ENCODE peak calls at places on chromosomes 7 and 10, in five cellular contexts. C, O, Y, S and B are unnamed samples.

GRCh38 chr10:73965890-73966768 is 31.8 kb upstream of the VCL start:
- DNase-seq in S (peak), Y (peak), O (peak), C (peak), B (peak)

GRCh38 chr7:31373337-31374289 is 33.1 kb upstream of the NEUROD6 start:
- DNase-seq in C (no peak), O (peak), S (no peak), Y (peak), B (peak)

GRCh38 chr10:84194424-84195043 is at the start of gene CDHR1:
- DNase-seq in Y (peak), O (no peak), S (peak), C (no peak), B (peak)

GRCh38 chr7:538764-539685 is 19.4 kb upstream of the PDGFA start:
- DNase-seq in C (no peak), O (no peak), Y (no peak), S (no peak), B (no peak)

GRCh38 chr7:121562274-121562673 is 166.2 kb upstream of the FAM3C start:
- DNase-seq in Y (no peak), S (no peak), C (no peak), O (peak), B (no peak)

GRCh38 chr10:90276894-90277447 is 575.6 kb downstream of the KIF20B start:
- DNase-seq in O (no peak), S (no peak), Y (no peak), C (no peak), B (no peak)

GRCh38 chr10:8054498-8055407 is at the start of gene GATA3:
- DNase-seq in O (peak), C (no peak), Y (peak), S (no peak), B (peak)

GRCh38 chr7:832968-833424 is 720 bp downstream of the SUN1 start:
- DNase-seq in O (no peak), S (peak), C (no peak), Y (no peak), B (no peak)

GRCh38 chr10:119479048-119479394 is 63.5 kb downstream of the RGS10 start:
- DNase-seq in Y (no peak), O (no peak), C (no peak), S (peak), B (no peak)

GRCh38 chr7:75984130-75985008 is 10.0 kb downstream of the TMEM120A start:
- DNase-seq in S (no peak), Y (peak), C (no peak), O (no peak), B (no peak)

GRCh38 chr10:75395955-75396860 is 5.4 kb downstream of the ZNF503 start:
- DNase-seq in Y (peak), C (peak), S (no peak), O (no peak), B (peak)

GRCh38 chr10:137031-137430 is 1.8 kb downstream of the ZMYND11 start:
- DNase-seq in Y (no peak), C (no peak), S (no peak), O (peak), B (no peak)

GRCh38 chr10:50634479-50634878 is 10.7 kb upstream of the SGMS1 start:
- DNase-seq in C (no peak), Y (no peak), O (no peak), S (no peak), B (no peak)

GRCh38 chr7:30470783-30471182 is 7.8 kb downstream of the NOD1 start:
- DNase-seq in Y (peak), C (peak), O (peak), S (peak), B (peak)

GRCh38 chr7:41695661-41696322 is 7.1 kb downstream of the INHBA start:
- DNase-seq in S (no peak), O (peak), C (no peak), Y (peak), B (no peak)

GRCh38 chr7:15764010-15764409 is 77.5 kb upstream of the MEOX2 start:
- DNase-seq in S (no peak), C (no peak), Y (no peak), O (no peak), B (no peak)

GRCh38 chr10:73991846-73992245 is 6.1 kb upstream of the VCL start:
- DNase-seq in Y (peak), C (no peak), S (no peak), O (no peak), B (no peak)

GRCh38 chr10:80104066-80104926 is 25.8 kb downstream of the TMEM254 start:
- DNase-seq in C (peak), Y (no peak), O (peak), S (no peak), B (no peak)

GRCh38 chr10:124093076-124093773 is at the start of gene CHST15:
- DNase-seq in Y (peak), O (no peak), C (no peak), S (peak), B (peak)

GRCh38 chr10:124092270-124093075 is 925 bp downstream of the CHST15 start:
- DNase-seq in O (no peak), S (peak), C (peak), Y (peak), B (peak)

GRCh38 chr10:124089859-124090258 is 3.5 kb downstream of the CHST15 start:
- DNase-seq in C (no peak), Y (no peak), S (peak), O (no peak), B (no peak)

GRCh38 chr10:124090630-124091209 is 2.7 kb downstream of the CHST15 start:
- DNase-seq in O (no peak), C (no peak), S (no peak), Y (no peak), B (no peak)

DNA sequence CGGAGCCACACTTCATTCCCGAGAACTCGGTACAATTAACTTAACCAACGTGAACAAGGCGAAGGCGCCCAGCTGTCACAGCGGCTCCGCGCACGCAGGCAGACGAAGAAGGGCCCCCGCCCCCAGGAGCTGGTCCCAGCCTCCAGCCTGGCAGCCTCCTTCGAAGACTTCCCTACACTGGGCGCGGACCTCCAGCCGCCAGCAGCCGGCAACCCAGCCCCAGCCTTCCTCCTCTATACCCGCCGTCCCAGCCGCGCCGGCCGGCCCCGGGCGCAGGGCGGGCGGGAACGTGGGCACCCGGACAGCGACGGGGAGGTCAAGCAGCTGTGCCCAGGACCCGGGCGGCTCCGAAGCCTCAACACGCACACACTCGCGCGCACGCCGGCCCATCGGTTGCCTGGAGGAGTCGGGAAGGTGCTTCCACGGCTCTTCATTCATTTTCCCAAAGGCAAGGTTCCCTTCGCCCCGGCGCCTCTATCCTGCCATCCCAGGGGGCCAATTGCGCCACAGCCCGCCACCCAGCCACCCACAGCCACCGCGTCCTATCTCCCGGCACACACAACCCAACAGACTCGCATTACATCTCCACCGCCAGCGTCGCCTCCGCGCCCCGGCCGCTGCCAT is 1.6 kb downstream of the CHST15 start:
- DNase-seq in C (no peak), Y (no peak), O (no peak), S (peak), B (peak)
- TF ChIP-seq POLR2A in C (no peak), Y (no peak), O (no peak), S (no peak), B (no peak)

GRCh38 chr7:7938471-7938870 is 30.1 kb upstream of the GLCCI1 start:
- DNase-seq in C (no peak), O (no peak), S (no peak), Y (no peak), B (no peak)

GRCh38 chr7:7944619-7945282 is 23.8 kb upstream of the GLCCI1 start:
- DNase-seq in O (no peak), Y (no peak), C (no peak), S (no peak), B (no peak)

GRCh38 chr7:7948233-7948632 is 20.4 kb upstream of the GLCCI1 start:
- DNase-seq in Y (no peak), C (no peak), S (no peak), O (no peak), B (no peak)

GRCh38 chr7:7946486-7946885 is 22.1 kb upstream of the GLCCI1 start:
- DNase-seq in O (no peak), Y (no peak), S (no peak), C (no peak), B (no peak)

GRCh38 chr7:7943951-7944350 is 24.6 kb upstream of the GLCCI1 start:
- DNase-seq in S (no peak), C (no peak), O (no peak), Y (no peak), B (no peak)
- H3K27ac ChIP-seq in S (no peak), C (no peak), O (no peak), Y (no peak), B (no peak)

DNA sequence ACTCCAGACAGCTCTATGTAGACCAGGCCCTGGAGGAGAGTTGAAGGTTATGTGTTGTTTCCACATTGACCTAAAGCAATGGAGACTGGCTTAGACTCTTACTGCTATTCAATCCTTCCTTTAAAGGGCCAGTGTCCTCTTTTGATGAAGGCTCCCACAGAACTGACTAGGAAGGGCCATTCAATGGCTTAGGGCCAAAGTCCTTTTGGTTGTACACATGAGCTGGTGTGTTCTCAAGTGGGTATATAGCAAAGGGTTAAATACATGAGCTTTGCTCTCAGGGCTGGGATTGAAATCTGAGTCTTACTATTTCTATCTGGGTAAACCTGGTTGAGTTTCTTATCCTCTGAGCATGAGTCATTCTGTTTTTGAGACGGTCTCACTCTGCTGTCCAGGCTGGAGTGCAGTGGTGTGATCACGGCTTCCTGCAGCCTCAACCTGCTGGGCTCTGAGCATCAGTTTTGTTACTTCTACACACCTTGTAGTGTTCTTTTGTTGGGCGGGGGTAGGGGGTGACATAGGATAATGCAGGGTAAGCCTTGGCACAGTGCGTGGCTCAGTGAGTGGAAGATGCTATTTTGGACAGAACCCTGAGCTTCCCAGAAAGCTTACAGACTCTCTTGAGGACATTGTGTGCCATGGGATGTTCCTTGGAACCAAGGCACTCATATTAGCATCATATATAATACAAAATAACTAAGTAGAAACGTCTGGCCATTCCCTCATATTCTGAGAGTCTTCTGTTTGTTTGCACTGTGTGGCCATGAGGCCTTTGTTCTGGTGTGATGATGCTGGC is 90.1 kb downstream of the ABCC2 start:
- DNase-seq in S (no peak), O (peak), Y (no peak), C (no peak), B (no peak)
- TF ChIP-seq POLR2A in S (no peak), O (no peak), Y (no peak), C (no peak), B (no peak)

GRCh38 chr10:34651796-34652195 is 163.3 kb downstream of the PARD3 start:
- DNase-seq in S (no peak), Y (no peak), O (no peak), C (no peak), B (no peak)
- H3K27ac ChIP-seq in S (no peak), Y (no peak), O (no peak), C (no peak), B (no peak)

GRCh38 chr10:5958680-5959079 is 18.7 kb downstream of the IL15RA start:
- DNase-seq in Y (no peak), O (peak), C (no peak), S (no peak), B (no peak)

GRCh38 chr10:5959116-5959515 is 18.2 kb downstream of the IL15RA start:
- DNase-seq in S (peak), Y (no peak), O (no peak), C (no peak), B (no peak)

GRCh38 chr10:5958077-5958476 is 19.3 kb downstream of the IL15RA start:
- DNase-seq in Y (no peak), C (no peak), O (peak), S (no peak), B (no peak)

GRCh38 chr10:5960070-5960972 is 17.0 kb downstream of the IL15RA start:
- DNase-seq in C (peak), S (peak), Y (no peak), O (peak), B (peak)

GRCh38 chr10:5959581-5960069 is 17.7 kb downstream of the IL15RA start:
- DNase-seq in C (no peak), O (no peak), S (peak), Y (no peak), B (peak)
- TF ChIP-seq POLR2A in C (no peak), O (no peak), S (no peak), Y (no peak), B (no peak)

DNA sequence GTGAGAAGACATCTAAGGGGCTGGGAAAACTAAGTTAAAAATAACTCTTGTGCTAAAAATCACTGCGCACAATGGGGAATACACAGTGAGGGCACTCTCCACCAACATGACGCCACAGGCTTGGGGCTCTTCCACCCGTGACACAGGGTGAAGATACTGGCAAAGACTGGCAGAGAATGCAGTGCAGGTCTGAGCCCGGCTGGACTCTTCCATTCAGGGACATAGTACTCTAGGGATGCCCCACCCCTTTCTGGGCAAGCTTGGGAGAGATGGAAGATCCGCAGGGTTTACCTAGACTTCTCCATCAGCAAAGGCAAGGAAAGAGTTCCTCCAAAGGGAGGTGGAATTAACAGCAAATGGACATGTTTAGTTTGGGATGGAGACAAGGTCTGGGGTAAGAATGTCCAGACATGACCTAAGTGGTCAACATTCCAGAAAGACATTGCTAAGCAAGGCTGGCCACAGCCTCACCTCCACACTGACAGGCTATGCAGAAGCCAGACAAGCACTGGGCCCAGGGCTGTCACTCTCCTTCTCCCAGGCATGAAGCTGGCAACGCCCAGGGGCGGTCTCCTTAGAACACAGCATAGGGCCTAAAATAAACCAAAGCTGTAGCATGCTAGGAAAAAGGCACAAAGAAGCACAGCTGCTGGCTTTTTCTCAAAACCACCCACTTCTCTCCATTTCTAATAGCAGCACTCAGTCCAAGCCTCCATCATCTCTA is 28.1 kb downstream of the XPNPEP1 start:
- DNase-seq in O (peak), C (no peak), S (no peak), Y (peak), B (peak)
- H3K27ac ChIP-seq in O (peak), C (peak), S (peak), Y (peak), B (peak)

GRCh38 chr7:131107343-131108211 is 220.1 kb upstream of the MKLN1 start:
- DNase-seq in C (peak), S (peak), O (peak), Y (peak), B (peak)

GRCh38 chr7:131105294-131105802 is 222.3 kb upstream of the MKLN1 start:
- DNase-seq in O (peak), S (peak), Y (peak), C (peak), B (peak)

GRCh38 chr7:131104611-131105293 is 222.9 kb upstream of the MKLN1 start:
- DNase-seq in C (no peak), S (no peak), Y (no peak), O (peak), B (no peak)

GRCh38 chr7:131106681-131107342 is 220.9 kb upstream of the MKLN1 start:
- DNase-seq in O (no peak), S (peak), Y (peak), C (peak), B (peak)

DNA sequence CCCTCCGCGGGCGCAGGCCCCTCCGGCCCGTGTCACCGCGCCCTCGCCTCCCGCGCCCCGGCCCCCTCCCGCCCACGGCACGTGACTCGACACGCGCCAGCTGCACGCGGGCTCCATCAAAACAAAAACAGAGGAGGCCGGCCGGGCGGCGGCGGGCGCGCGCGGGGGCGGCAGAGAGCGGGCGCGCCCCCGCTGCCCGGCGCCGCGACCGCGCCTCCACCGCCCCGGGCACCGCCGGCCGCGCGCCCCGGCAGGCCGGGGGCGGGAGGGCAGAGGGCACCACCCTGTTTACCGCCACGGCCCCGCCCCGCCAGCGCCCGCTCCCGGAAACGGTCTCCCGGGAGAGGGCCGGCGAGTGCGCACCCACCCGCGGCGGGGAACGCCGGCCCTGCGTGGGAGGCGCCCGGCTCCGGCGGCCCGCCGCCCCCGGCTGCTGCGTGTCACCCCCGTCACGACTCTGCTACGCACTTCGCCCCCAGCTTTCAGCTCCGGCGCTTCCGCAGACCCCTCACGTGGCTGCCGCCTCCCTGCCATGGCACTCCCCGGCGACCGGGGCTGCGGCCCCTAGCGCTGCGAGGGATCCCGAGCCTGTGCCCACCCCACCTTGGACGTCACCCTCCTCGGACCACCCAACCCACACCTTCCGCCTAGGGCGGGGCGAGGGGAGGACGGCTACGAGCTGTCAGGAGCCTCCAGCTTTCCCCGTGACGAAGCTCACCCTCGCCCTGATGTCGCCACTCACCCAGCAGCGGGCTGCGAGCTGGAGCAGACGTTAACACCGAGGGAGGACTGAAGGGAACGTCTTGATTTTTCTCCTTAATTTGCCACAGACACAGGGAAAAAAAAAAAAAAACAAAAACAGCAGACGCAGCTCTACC is 221.6 kb upstream of the MKLN1 start:
- DNase-seq in O (peak), S (peak), C (peak), Y (peak), B (peak)
- TF ChIP-seq POLR2A in O (peak), S (peak), C (peak), Y (peak), B (no peak)

GRCh38 chr7:73705551-73705920 is 13.9 kb downstream of the STX1A start:
- DNase-seq in S (no peak), O (no peak), Y (no peak), C (no peak), B (no peak)
- H3K27ac ChIP-seq in S (no peak), O (no peak), Y (no peak), C (peak), B (no peak)